ENCODE peak calls at places on chromosomes 11 and 22, in five cellular contexts. S is Peyer's patch, X is ovary, A is cardiac muscle cell, C is GM23338. T is an unnamed sample.

GRCh38 chr22:50271011-50271394 is 823 bp upstream of the MAPK11 start:
- DNase-seq in S (no peak), X (no peak), A (no peak), C (no peak), T (no peak)

GRCh38 chr11:1233351-1234053 is 10.6 kb downstream of the MUC5B start:
- DNase-seq in S (no peak), X (peak), A (no peak), C (no peak), T (no peak)

GRCh38 chr11:133955091-133955846 is 1.5 kb downstream of the IGSF9B start:
- DNase-seq in S (no peak), X (peak), A (no peak), C (peak), T (no peak)

GRCh38 chr11:15793032-15793996 is 563.0 kb downstream of the SOX6 start:
- DNase-seq in S (no peak), X (no peak), A (peak), C (no peak), T (peak)

GRCh38 chr22:42462016-42462415 is 29.8 kb upstream of the NFAM1 start:
- DNase-seq in S (no peak), X (no peak), A (no peak), C (no peak), T (no peak)

GRCh38 chr11:2529173-2529572 is 84.4 kb downstream of the KCNQ1 start:
- DNase-seq in S (no peak), X (peak), A (no peak), C (no peak), T (no peak)

GRCh38 chr11:10493041-10493663 is 38.1 kb downstream of the AMPD3 start:
- DNase-seq in S (no peak), X (no peak), A (no peak), C (no peak), T (no peak)

GRCh38 chr11:114058871-114059277 is 637 bp upstream of the ZBTB16 start:
- DNase-seq in S (no peak), X (peak), A (peak), C (peak), T (no peak)

GRCh38 chr11:60764879-60765278 is 8.2 kb downstream of the MS4A15 start:
- DNase-seq in S (no peak), X (no peak), A (no peak), C (peak), T (no peak)

GRCh38 chr11:122652495-122652894 is 3.0 kb upstream of the UBASH3B start:
- DNase-seq in S (no peak), X (no peak), A (no peak), C (no peak), T (no peak)

GRCh38 chr22:21001601-21002325 is at the start of gene THAP7:
- DNase-seq in S (peak), X (peak), A (peak), C (peak), T (peak)

GRCh38 chr22:30926706-30927105 is 41.9 kb downstream of the MORC2 start:
- DNase-seq in S (no peak), X (no peak), A (no peak), C (no peak), T (no peak)

GRCh38 chr11:122100222-122101080 is 15.6 kb downstream of the BLID start:
- DNase-seq in S (no peak), X (peak), A (peak), C (peak), T (no peak)

GRCh38 chr11:18452927-18453326 is 2.7 kb upstream of the LDHAL6A start:
- DNase-seq in S (no peak), X (no peak), A (no peak), C (no peak), T (peak)

GRCh38 chr11:830295-831131 is 2.2 kb upstream of the CD151 start:
- DNase-seq in S (peak), X (peak), A (peak), C (peak), T (peak)

GRCh38 chr11:65609236-65609635 is 4.8 kb downstream of the MAP3K11 start:
- DNase-seq in S (no peak), X (no peak), A (peak), C (no peak), T (no peak)
- H3K27ac ChIP-seq in S (no peak), X (no peak), A (no peak), C (no peak), T (no peak)

GRCh38 chr22:32841175-32841574 is 39.7 kb downstream of the TIMP3 start:
- DNase-seq in S (no peak), X (no peak), A (no peak), C (no peak), T (no peak)

GRCh38 chr22:32837142-32837541 is 35.6 kb downstream of the TIMP3 start:
- DNase-seq in S (no peak), X (no peak), A (no peak), C (no peak), T (no peak)

GRCh38 chr22:32837803-32838202 is 36.3 kb downstream of the TIMP3 start:
- DNase-seq in S (no peak), X (no peak), A (no peak), C (no peak), T (no peak)

GRCh38 chr22:32842486-32842885 is 41.0 kb downstream of the TIMP3 start:
- DNase-seq in S (no peak), X (no peak), A (no peak), C (no peak), T (no peak)

GRCh38 chr22:32839776-32840571 is 38.5 kb downstream of the TIMP3 start:
- DNase-seq in S (no peak), X (peak), A (peak), C (no peak), T (peak)
- H3K4me3 ChIP-seq in S (no peak), X (no peak), A (no peak), C (no peak), T (no peak)

DNA sequence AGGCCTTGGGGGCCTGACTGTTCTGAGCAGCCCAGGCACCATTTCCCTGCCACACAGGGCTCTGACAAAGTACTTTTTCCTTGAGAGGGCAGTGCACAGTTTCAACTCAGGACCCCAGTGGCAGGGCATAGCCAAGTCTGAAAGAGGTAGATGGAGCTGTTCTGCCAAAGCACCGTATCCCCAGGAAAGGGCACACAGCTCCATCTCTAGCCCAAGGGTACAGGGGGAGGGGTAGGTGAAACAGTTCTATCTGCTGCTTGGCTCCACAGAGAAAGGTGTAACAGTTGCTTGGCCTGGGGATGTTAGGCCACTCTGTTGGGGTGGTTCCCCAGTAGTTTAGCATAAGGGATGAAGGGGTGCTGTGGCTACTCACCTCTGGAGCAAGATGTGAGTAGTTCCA is 47.8 kb downstream of the GDPD4 start:
- DNase-seq in S (no peak), X (no peak), A (no peak), C (no peak), T (no peak)
- TF ChIP-seq CTCF in S (no peak), X (no peak), A (no peak), C (no peak), T (no peak)

DNA sequence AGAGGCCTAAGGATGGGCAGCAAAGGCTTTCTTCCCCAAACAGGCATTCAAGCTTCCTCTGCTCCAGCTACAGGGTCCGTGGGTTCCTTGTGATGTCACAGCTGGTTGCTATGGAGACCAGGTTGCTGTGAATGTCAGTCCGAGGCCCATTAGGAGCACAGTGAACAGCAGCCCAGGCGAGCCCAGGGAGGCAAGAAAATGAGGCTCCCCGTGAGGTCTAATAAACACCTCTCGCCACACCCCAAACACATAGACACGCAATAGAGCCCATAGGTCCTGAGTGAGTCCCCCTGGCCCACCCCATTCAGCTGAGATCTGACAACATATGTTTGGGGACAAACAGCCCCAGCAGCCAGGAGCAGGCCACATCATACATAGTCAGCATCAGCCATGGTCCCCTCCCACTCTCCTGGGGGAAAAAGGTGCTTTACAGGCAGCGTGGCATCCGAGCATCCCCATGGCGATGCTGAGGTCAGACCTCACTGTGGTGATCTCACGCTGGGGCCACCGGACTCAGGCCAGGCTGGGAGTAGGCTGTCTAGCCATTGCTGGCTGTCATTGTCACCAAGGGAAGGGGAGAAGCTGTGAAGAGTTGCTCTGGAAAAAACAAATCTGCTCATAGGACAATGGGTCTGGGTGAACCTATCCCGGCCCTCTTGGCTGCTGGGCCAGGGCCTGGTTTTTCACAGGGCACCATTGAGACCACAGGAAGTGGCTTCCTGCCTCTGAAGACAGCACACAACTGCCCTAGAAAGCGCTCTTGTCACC is 23.1 kb upstream of the TP53I11 start:
- DNase-seq in S (no peak), X (no peak), A (no peak), C (peak), T (no peak)
- H3K27ac ChIP-seq in S (no peak), X (no peak), A (no peak), C (no peak), T (no peak)

T was measured in brain microvascular endothelial cell.